ENCODE peak calls at places on chromosomes 3 and 15, in six cellular contexts. One of them, this sample, is unnamed.

GRCh38 chr3:31562525-31562924 is 29.8 kb downstream of the STT3B start:
- DNase-seq in lower lobe of right lung: peak; percentile 53
- DNase-seq in H9: peak; percentile 88
- DNase-seq in uterus: no peak
- DNase-seq in progenitor cell of endocrine pancreas: no peak
- DNase-seq in fibroblast of the aortic adventitia: no peak
- DNase-seq in this sample: no peak

GRCh38 chr3:69181592-69182211 is 59.3 kb upstream of the LMOD3 start:
- DNase-seq in progenitor cell of endocrine pancreas: no peak
- DNase-seq in H9: no peak
- DNase-seq in lower lobe of right lung: no peak
- DNase-seq in fibroblast of the aortic adventitia: peak; percentile 72
- DNase-seq in uterus: no peak
- DNase-seq in this sample: no peak

GRCh38 chr15:69325456-69325971 is 26.8 kb downstream of the PAQR5 start:
- DNase-seq in uterus: no peak
- DNase-seq in fibroblast of the aortic adventitia: no peak
- DNase-seq in lower lobe of right lung: no peak
- DNase-seq in progenitor cell of endocrine pancreas: no peak
- DNase-seq in H9: no peak
- DNase-seq in this sample: no peak

GRCh38 chr15:31483924-31484368 is 157.3 kb downstream of the KLF13 start:
- DNase-seq in fibroblast of the aortic adventitia: no peak
- DNase-seq in H9: peak; percentile 36
- DNase-seq in uterus: no peak
- DNase-seq in lower lobe of right lung: no peak
- DNase-seq in progenitor cell of endocrine pancreas: no peak
- DNase-seq in this sample: no peak

GRCh38 chr15:80157215-80157614 is 4.4 kb downstream of the FAH start:
- DNase-seq in fibroblast of the aortic adventitia: no peak
- DNase-seq in progenitor cell of endocrine pancreas: no peak
- DNase-seq in uterus: no peak
- DNase-seq in lower lobe of right lung: no peak
- DNase-seq in H9: no peak
- DNase-seq in this sample: peak; percentile 63

GRCh38 chr3:24493951-24494615 is 567 bp downstream of the THRB start:
- DNase-seq in lower lobe of right lung: peak; percentile 80
- DNase-seq in progenitor cell of endocrine pancreas: peak; percentile 41
- DNase-seq in fibroblast of the aortic adventitia: peak; percentile 4
- DNase-seq in H9: peak; percentile 57
- DNase-seq in uterus: peak; percentile 63
- DNase-seq in this sample: peak; percentile 85

GRCh38 chr3:122609798-122610559 is 32.5 kb downstream of the PARP15 start:
- DNase-seq in lower lobe of right lung: no peak
- DNase-seq in progenitor cell of endocrine pancreas: no peak
- DNase-seq in uterus: no peak
- DNase-seq in H9: no peak
- DNase-seq in fibroblast of the aortic adventitia: peak; percentile 66
- DNase-seq in this sample: no peak

GRCh38 chr15:74768771-74769342 is 13.0 kb upstream of the CSK start:
- DNase-seq in H9: peak; percentile 81
- DNase-seq in progenitor cell of endocrine pancreas: peak; percentile 53
- DNase-seq in fibroblast of the aortic adventitia: peak; percentile 54
- DNase-seq in uterus: peak; percentile 55
- DNase-seq in lower lobe of right lung: peak; percentile 75
- DNase-seq in this sample: no peak

GRCh38 chr15:70795311-70795665 is 31.9 kb upstream of the UACA start:
- DNase-seq in fibroblast of the aortic adventitia: peak; percentile 92
- DNase-seq in H9: no peak
- DNase-seq in progenitor cell of endocrine pancreas: no peak
- DNase-seq in lower lobe of right lung: no peak
- DNase-seq in uterus: no peak
- DNase-seq in this sample: no peak

GRCh38 chr3:74988095-74988494 is 373.6 kb upstream of the CNTN3 start:
- DNase-seq in lower lobe of right lung: no peak
- DNase-seq in uterus: no peak
- DNase-seq in H9: no peak
- DNase-seq in progenitor cell of endocrine pancreas: no peak
- DNase-seq in fibroblast of the aortic adventitia: no peak
- DNase-seq in this sample: no peak

GRCh38 chr15:51649659-51650521 is 27.3 kb upstream of the DMXL2 start:
- DNase-seq in uterus: no peak
- DNase-seq in lower lobe of right lung: no peak
- DNase-seq in H9: no peak
- DNase-seq in progenitor cell of endocrine pancreas: peak; percentile 23
- DNase-seq in fibroblast of the aortic adventitia: peak; percentile 88
- DNase-seq in this sample: no peak

GRCh38 chr15:60643490-60644040 is 164.6 kb upstream of the ICE2 start:
- DNase-seq in uterus: no peak
- DNase-seq in progenitor cell of endocrine pancreas: no peak
- DNase-seq in H9: no peak
- DNase-seq in lower lobe of right lung: no peak
- DNase-seq in fibroblast of the aortic adventitia: no peak
- DNase-seq in this sample: no peak

GRCh38 chr3:46129588-46130272 is 78.4 kb downstream of the CCR1 start:
- DNase-seq in uterus: no peak
- DNase-seq in progenitor cell of endocrine pancreas: no peak
- DNase-seq in H9: no peak
- DNase-seq in fibroblast of the aortic adventitia: no peak
- DNase-seq in lower lobe of right lung: no peak
- DNase-seq in this sample: no peak

GRCh38 chr3:101127991-101128390 is 134.8 kb upstream of the ABI3BP start:
- DNase-seq in progenitor cell of endocrine pancreas: no peak
- DNase-seq in fibroblast of the aortic adventitia: no peak
- DNase-seq in uterus: no peak
- DNase-seq in H9: no peak
- DNase-seq in lower lobe of right lung: no peak
- DNase-seq in this sample: no peak

GRCh38 chr15:101305820-101306255 is 10.8 kb upstream of the SNRPA1 start:
- DNase-seq in lower lobe of right lung: peak; percentile 28
- DNase-seq in H9: no peak
- DNase-seq in fibroblast of the aortic adventitia: no peak
- DNase-seq in progenitor cell of endocrine pancreas: no peak
- DNase-seq in uterus: no peak
- DNase-seq in this sample: peak; percentile 59

GRCh38 chr3:6438031-6438430 is 422.9 kb upstream of the GRM7 start:
- DNase-seq in progenitor cell of endocrine pancreas: no peak
- DNase-seq in H9: no peak
- DNase-seq in uterus: no peak
- DNase-seq in fibroblast of the aortic adventitia: no peak
- DNase-seq in lower lobe of right lung: no peak
- DNase-seq in this sample: no peak

GRCh38 chr15:61888074-61888780 is 172.0 kb downstream of the VPS13C start:
- DNase-seq in H9: no peak
- DNase-seq in progenitor cell of endocrine pancreas: no peak
- DNase-seq in lower lobe of right lung: no peak
- DNase-seq in fibroblast of the aortic adventitia: peak; percentile 71
- DNase-seq in uterus: no peak
- DNase-seq in this sample: no peak

GRCh38 chr3:151835751-151836550 is 22.0 kb downstream of the AADAC start:
- DNase-seq in H9: no peak
- DNase-seq in uterus: no peak
- DNase-seq in fibroblast of the aortic adventitia: peak; percentile 64
- DNase-seq in lower lobe of right lung: no peak
- DNase-seq in progenitor cell of endocrine pancreas: no peak
- DNase-seq in this sample: no peak

GRCh38 chr3:160498202-160498601 is 48.6 kb upstream of the TRIM59 start:
- DNase-seq in uterus: no peak
- DNase-seq in H9: no peak
- DNase-seq in fibroblast of the aortic adventitia: no peak
- DNase-seq in lower lobe of right lung: no peak
- DNase-seq in progenitor cell of endocrine pancreas: no peak
- DNase-seq in this sample: no peak

GRCh38 chr3:138593488-138594149 is 441 bp downstream of the CEP70 start:
- DNase-seq in H9: peak; percentile 34
- DNase-seq in lower lobe of right lung: no peak
- DNase-seq in progenitor cell of endocrine pancreas: peak; percentile 21
- DNase-seq in uterus: no peak
- DNase-seq in fibroblast of the aortic adventitia: no peak
- DNase-seq in this sample: no peak

GRCh38 chr15:57079446-57079845 is 161.0 kb downstream of the TCF12 start:
- DNase-seq in progenitor cell of endocrine pancreas: no peak
- DNase-seq in uterus: no peak
- DNase-seq in fibroblast of the aortic adventitia: no peak
- DNase-seq in H9: no peak
- DNase-seq in lower lobe of right lung: no peak
- DNase-seq in this sample: no peak

GRCh38 chr15:37921527-37922385 is 12.7 kb upstream of the TMCO5A start:
- DNase-seq in uterus: no peak
- DNase-seq in fibroblast of the aortic adventitia: peak; percentile 5
- DNase-seq in progenitor cell of endocrine pancreas: no peak
- DNase-seq in H9: no peak
- DNase-seq in lower lobe of right lung: no peak
- DNase-seq in this sample: no peak

GRCh38 chr3:187878776-187879524 is 133.7 kb upstream of the BCL6 start:
- DNase-seq in H9: no peak
- DNase-seq in fibroblast of the aortic adventitia: peak; percentile 71
- DNase-seq in progenitor cell of endocrine pancreas: no peak
- DNase-seq in uterus: no peak
- DNase-seq in lower lobe of right lung: no peak
- DNase-seq in this sample: no peak

GRCh38 chr3:24220859-24221657 is 273.6 kb downstream of the THRB start:
- DNase-seq in lower lobe of right lung: no peak
- DNase-seq in progenitor cell of endocrine pancreas: no peak
- DNase-seq in H9: no peak
- DNase-seq in uterus: peak; percentile 37
- DNase-seq in fibroblast of the aortic adventitia: peak; percentile 93
- DNase-seq in this sample: no peak

GRCh38 chr3:153372326-153372725 is 210.3 kb downstream of the RAP2B start:
- DNase-seq in fibroblast of the aortic adventitia: peak; percentile 84
- DNase-seq in lower lobe of right lung: no peak
- DNase-seq in uterus: no peak
- DNase-seq in H9: no peak
- DNase-seq in progenitor cell of endocrine pancreas: no peak
- DNase-seq in this sample: no peak

DNA sequence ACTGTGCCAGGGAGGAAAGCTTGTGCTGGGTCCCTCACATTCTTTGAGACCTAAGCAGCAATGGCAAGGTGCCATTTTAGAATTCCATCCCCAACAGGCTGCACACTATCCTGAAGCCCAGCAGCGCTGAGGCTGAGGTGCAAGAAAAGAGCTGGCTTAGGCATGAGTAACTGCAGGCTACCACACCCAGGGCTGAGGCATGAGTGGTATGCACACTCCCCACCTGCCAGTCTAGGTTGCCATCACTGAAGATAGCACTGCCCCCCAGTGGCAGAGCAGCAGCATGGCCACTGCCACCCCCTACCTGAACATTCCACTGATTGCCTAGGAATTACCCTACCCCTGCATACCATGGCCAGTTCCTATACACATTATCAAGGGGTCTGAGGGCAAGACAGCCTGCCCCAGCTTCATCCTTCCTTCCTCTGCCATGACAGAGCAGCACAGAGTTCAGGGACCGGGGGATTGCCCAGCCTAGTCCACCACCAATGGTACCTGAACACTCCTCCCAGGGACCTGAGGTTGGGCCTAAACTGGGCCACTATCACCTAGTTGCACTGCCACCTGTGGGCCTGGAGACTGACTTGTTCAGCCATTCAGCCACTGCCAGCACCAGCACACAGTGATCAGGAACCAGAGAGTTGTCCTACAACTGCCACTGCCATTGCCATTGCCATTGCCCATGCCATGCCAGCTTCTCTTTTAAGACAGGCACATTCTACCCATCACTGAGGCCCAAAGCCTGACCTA is 129.8 kb downstream of the SATB1 start:
- DNase-seq in fibroblast of the aortic adventitia: peak; percentile 89
- DNase-seq in H9: peak; percentile 92
- DNase-seq in progenitor cell of endocrine pancreas: peak; percentile 10
- DNase-seq in uterus: no peak
- DNase-seq in lower lobe of right lung: peak; percentile 68
- DNase-seq in this sample: no peak
- TF ChIP-seq CTCF in fibroblast of the aortic adventitia: peak; percentile 81
- TF ChIP-seq CTCF in H9: peak; percentile 93
- TF ChIP-seq CTCF in progenitor cell of endocrine pancreas: peak; percentile 58
- TF ChIP-seq CTCF in uterus: no peak
- TF ChIP-seq CTCF in lower lobe of right lung: peak; percentile 52
- TF ChIP-seq CTCF in this sample: peak; percentile 36

DNA sequence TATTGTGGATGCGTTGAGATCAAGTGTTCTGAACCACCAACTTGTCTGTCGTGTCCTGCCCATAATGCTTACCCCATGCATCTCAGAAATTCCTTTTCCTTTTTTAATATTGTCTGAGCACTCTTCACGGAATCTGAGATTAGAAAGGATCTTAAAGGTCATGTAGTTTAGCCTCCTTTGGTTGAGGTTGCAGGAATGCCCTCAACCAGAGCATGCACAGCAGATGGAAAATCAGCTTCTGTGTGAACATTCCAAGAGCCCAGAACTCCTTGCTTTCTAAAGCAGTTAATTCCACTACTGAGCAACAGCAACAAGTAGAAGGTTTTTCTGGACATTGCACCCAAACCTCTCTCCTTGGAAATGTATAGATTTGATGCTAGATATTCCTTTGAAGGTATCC is 153.7 kb downstream of the TPRG1 start:
- DNase-seq in uterus: no peak
- DNase-seq in fibroblast of the aortic adventitia: no peak
- DNase-seq in H9: no peak
- DNase-seq in progenitor cell of endocrine pancreas: no peak
- DNase-seq in lower lobe of right lung: no peak
- DNase-seq in this sample: no peak
- TF ChIP-seq CTCF in uterus: no peak
- TF ChIP-seq CTCF in fibroblast of the aortic adventitia: no peak
- TF ChIP-seq CTCF in H9: no peak
- TF ChIP-seq CTCF in progenitor cell of endocrine pancreas: no peak
- TF ChIP-seq CTCF in lower lobe of right lung: no peak
- TF ChIP-seq CTCF in this sample: no peak

DNA sequence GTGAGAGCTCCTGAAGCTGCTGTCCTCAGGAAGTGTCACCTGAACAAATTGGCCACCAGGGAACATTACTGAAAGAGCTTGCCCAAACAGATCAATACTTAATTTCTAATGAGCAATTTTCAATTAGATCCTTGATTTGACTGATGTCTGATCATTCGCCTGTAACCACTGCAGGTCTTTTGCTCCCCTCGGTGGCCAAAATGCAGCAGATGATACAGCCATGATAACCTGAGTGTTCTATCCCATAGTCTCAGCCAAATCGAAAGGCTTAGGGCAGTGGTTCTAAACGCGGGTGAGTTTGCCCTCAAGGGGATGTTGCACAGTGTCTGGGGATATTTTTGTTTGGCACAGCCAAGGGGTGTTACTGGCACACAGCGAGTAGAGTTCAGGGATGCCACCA is 57.7 kb upstream of the MEX3B start:
- DNase-seq in H9: no peak
- DNase-seq in progenitor cell of endocrine pancreas: no peak
- DNase-seq in fibroblast of the aortic adventitia: no peak
- DNase-seq in uterus: no peak
- DNase-seq in lower lobe of right lung: no peak
- DNase-seq in this sample: no peak
- TF ChIP-seq CTCF in H9: peak; percentile 28
- TF ChIP-seq CTCF in progenitor cell of endocrine pancreas: no peak
- TF ChIP-seq CTCF in fibroblast of the aortic adventitia: no peak
- TF ChIP-seq CTCF in uterus: no peak
- TF ChIP-seq CTCF in lower lobe of right lung: no peak
- TF ChIP-seq CTCF in this sample: peak; percentile 36

DNA sequence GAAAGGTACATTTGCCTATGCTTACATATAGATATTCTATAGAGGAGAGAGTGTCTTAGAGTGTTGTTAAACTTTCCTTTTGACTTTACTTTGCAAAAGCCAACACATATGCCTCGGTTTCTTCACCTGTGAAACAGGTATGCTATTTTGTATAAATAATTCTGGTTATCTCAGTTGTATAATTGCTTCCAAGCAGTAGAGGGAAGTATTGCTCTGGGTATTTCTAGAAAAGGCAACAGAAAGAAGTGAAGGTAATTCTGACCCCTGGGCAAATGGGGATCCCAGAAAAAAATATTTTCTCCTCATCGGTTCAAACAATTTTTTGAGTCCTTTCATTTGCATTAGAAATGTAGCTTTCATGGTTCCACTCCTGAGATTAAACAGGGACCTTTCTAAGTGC is 216.5 kb upstream of the SEMA6D start:
- DNase-seq in lower lobe of right lung: no peak
- DNase-seq in uterus: no peak
- DNase-seq in H9: no peak
- DNase-seq in fibroblast of the aortic adventitia: no peak
- DNase-seq in progenitor cell of endocrine pancreas: no peak
- DNase-seq in this sample: no peak
- TF ChIP-seq CTCF in lower lobe of right lung: no peak
- TF ChIP-seq CTCF in uterus: no peak
- TF ChIP-seq CTCF in H9: peak; percentile 30
- TF ChIP-seq CTCF in fibroblast of the aortic adventitia: no peak
- TF ChIP-seq CTCF in progenitor cell of endocrine pancreas: peak; percentile 9
- TF ChIP-seq CTCF in this sample: peak; percentile 11